ENCODE peak calls at places on chromosomes 4 and X, in eight cellular contexts. R, C, X, Q, N, D, L and W are unnamed samples.

GRCh38 chr4:101230806-101231426 is 116.4 kb downstream of the PPP3CA start:
- DNase-seq in D (peak), X (no peak), R (no peak), N (no peak), Q (no peak), C (no peak), L (no peak), W (no peak)

GRCh38 chr4:143260750-143261149 is 75.9 kb upstream of the GAB1 start:
- DNase-seq in N (no peak), R (no peak), X (no peak), L (no peak), C (peak), Q (no peak), D (peak), W (no peak)

GRCh38 chr4:73870260-73870659 is 1.1 kb downstream of the CXCL1 start:
- DNase-seq in X (no peak), N (no peak), L (peak), C (no peak), D (no peak), R (no peak), Q (no peak), W (peak)

GRCh38 chr4:111689731-111690130 is 455.5 kb upstream of the FAM241A start:
- DNase-seq in L (no peak), C (no peak), Q (no peak), X (peak), D (peak), R (no peak), N (no peak), W (no peak)

GRCh38 chr4:8618961-8619720 is 26.6 kb downstream of the CPZ start:
- DNase-seq in C (no peak), N (peak), L (no peak), Q (no peak), D (no peak), X (no peak), R (no peak), W (no peak)

GRCh38 chr4:83974111-83974789 is 438.3 kb downstream of the GPAT3 start:
- DNase-seq in C (no peak), X (no peak), L (no peak), R (no peak), D (peak), Q (no peak), N (no peak), W (no peak)

GRCh38 chr4:1658581-1658980 is 25.5 kb downstream of the FAM53A start:
- DNase-seq in N (no peak), L (no peak), C (no peak), D (no peak), Q (no peak), X (no peak), R (no peak), W (no peak)

GRCh38 chr4:6688879-6689505 is 4.7 kb upstream of the S100P start:
- DNase-seq in L (peak), X (peak), Q (no peak), D (peak), N (no peak), C (peak), R (peak), W (no peak)

GRCh38 chr4:123976285-123976684 is 579.7 kb downstream of the SPRY1 start:
- DNase-seq in D (no peak), R (no peak), X (peak), Q (no peak), C (peak), L (no peak), N (no peak), W (no peak)

GRCh38 chr4:137994858-137995257 is 247.3 kb downstream of the SLC7A11 start:
- DNase-seq in N (no peak), C (no peak), X (peak), R (no peak), Q (no peak), D (peak), L (no peak), W (no peak)

GRCh38 chr4:11675051-11675800 is 246.5 kb upstream of the HS3ST1 start:
- DNase-seq in X (peak), L (no peak), N (no peak), R (no peak), D (no peak), Q (no peak), C (no peak), W (no peak)

GRCh38 chr4:16418814-16419213 is 192.5 kb upstream of the TAPT1 start:
- DNase-seq in X (peak), C (peak), Q (peak), N (no peak), L (no peak), D (peak), R (no peak), W (no peak)

GRCh38 chr4:145388043-145388442 is 93.6 kb upstream of the SMAD1 start:
- DNase-seq in L (no peak), D (no peak), Q (no peak), X (peak), C (no peak), R (no peak), N (no peak), W (no peak)

GRCh38 chr4:54032558-54033135 is 31.8 kb downstream of the CHIC2 start:
- DNase-seq in L (no peak), N (no peak), R (no peak), Q (no peak), D (no peak), X (no peak), C (no peak), W (no peak)

GRCh38 chr4:184396001-184396400 is 78.3 kb downstream of the IRF2 start:
- DNase-seq in R (no peak), L (no peak), C (no peak), D (no peak), Q (no peak), N (no peak), X (no peak), W (no peak)

GRCh38 chr4:105140684-105141490 is 5.8 kb upstream of the TET2 start:
- DNase-seq in D (peak), C (peak), Q (peak), L (peak), N (no peak), R (peak), X (no peak), W (no peak)

GRCh38 chr4:156294577-156294976 is 340.9 kb upstream of the CTSO start:
- DNase-seq in N (no peak), R (peak), Q (no peak), C (peak), D (peak), X (peak), L (peak), W (peak)

GRCh38 chr4:106366026-106366425 is 2.6 kb downstream of the GIMD1 start:
- DNase-seq in R (no peak), C (peak), Q (no peak), D (peak), L (no peak), X (peak), N (no peak), W (no peak)

GRCh38 chrX:149948001-149948400 is 9.7 kb upstream of the EOLA2 start:
- DNase-seq in C (no peak), X (no peak), D (no peak), N (no peak), R (no peak), L (no peak), Q (no peak), W (no peak)

GRCh38 chr4:122775039-122775438 is 42.5 kb downstream of the BBS12 start:
- DNase-seq in R (no peak), N (no peak), C (no peak), Q (no peak), L (no peak), D (no peak), X (no peak), W (no peak)

GRCh38 chr4:142336251-142336934 is 509.7 kb downstream of the INPP4B start:
- DNase-seq in X (no peak), D (no peak), Q (no peak), N (no peak), C (no peak), L (no peak), R (no peak), W (no peak)

GRCh38 chr4:123631699-123632098 is 235.1 kb downstream of the SPRY1 start:
- DNase-seq in L (no peak), N (no peak), R (no peak), Q (no peak), D (peak), C (no peak), X (peak), W (no peak)

GRCh38 chrX:25640276-25640675 is 497.9 kb upstream of the MAGEB18 start:
- DNase-seq in L (no peak), D (no peak), C (no peak), Q (no peak), X (no peak), R (no peak), N (no peak), W (no peak)

GRCh38 chr4:157052429-157053040 is 23.4 kb upstream of the GLRB start:
- DNase-seq in L (no peak), X (no peak), D (no peak), Q (no peak), R (no peak), N (no peak), C (no peak), W (no peak)

GRCh38 chr4:112604590-112604989 is 32.1 kb downstream of the ZGRF1 start:
- DNase-seq in Q (peak), N (no peak), R (peak), C (peak), X (peak), L (peak), D (peak), W (peak)

GRCh38 chr4:13248621-13249298 is 235.4 kb downstream of the RAB28 start:
- DNase-seq in C (no peak), D (peak), N (no peak), X (peak), R (no peak), L (no peak), Q (no peak), W (no peak)

GRCh38 chrX:20060961-20061868 is 55.5 kb downstream of the MAP7D2 start:
- DNase-seq in C (no peak), L (no peak), Q (no peak), N (no peak), R (peak), X (no peak), D (no peak), W (peak)

GRCh38 chr4:185541251-185541671 is 6.0 kb upstream of the PDLIM3 start:
- DNase-seq in C (peak), D (no peak), Q (peak), N (peak), L (peak), X (peak), R (no peak), W (no peak)

GRCh38 chrX:65528705-65529340 is 5.8 kb downstream of the LAS1L start:
- DNase-seq in D (peak), C (peak), N (no peak), R (peak), L (peak), X (no peak), Q (peak), W (no peak)

GRCh38 chr4:83364312-83364711 is 29.7 kb upstream of the HPSE start:
- DNase-seq in Q (no peak), D (no peak), C (no peak), R (peak), N (no peak), L (no peak), X (no peak), W (no peak)

GRCh38 chr4:114773341-114773740 is 174.7 kb downstream of the UGT8 start:
- DNase-seq in X (no peak), D (no peak), C (no peak), Q (no peak), N (no peak), L (no peak), R (no peak), W (no peak)

GRCh38 chrX:134431894-134432293 is 28.1 kb upstream of the HPRT1 start:
- DNase-seq in D (peak), L (no peak), N (no peak), C (peak), X (peak), Q (no peak), R (no peak), W (no peak)

GRCh38 chrX:97380200-97380599 is 496.5 kb downstream of the RPA4 start:
- DNase-seq in R (no peak), N (no peak), Q (no peak), C (no peak), X (no peak), L (no peak), D (no peak), W (no peak)

GRCh38 chrX:154484255-154485149 is 1.9 kb downstream of the UBL4A start:
- DNase-seq in C (no peak), N (no peak), D (peak), X (no peak), Q (no peak), R (no peak), L (no peak), W (peak)
- H3K4me3 ChIP-seq in C (no peak), N (no peak), D (no peak), X (no peak), Q (no peak), R (no peak), L (no peak), W (peak)

DNA sequence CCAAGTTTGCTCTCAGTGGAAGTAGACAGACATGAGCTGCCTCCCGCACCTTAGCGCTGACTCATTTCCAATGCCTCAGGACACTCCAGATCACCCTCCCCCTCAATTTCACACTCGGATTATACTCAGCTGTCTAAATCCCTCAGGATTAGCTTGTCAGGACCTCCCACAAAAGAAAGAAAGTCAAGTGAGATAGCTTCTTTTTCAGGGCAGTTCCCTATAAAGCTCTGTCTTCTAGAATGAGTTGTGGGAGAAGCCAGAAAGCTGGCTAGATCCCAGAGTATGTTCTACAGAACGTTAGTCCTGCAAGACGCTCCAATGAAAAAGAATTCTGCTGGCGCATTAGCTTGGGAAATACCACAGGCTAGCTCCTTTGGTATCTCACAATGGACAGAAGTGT is 51.2 kb upstream of the MTNR1A start:
- DNase-seq in C (no peak), Q (no peak), N (no peak), L (no peak), X (peak), D (no peak), R (no peak), W (no peak)
- H3K4me3 ChIP-seq in C (no peak), Q (no peak), N (no peak), L (no peak), X (no peak), D (no peak), R (no peak), W (no peak)

GRCh38 chr4:78987683-78988082 is 48.4 kb upstream of the PAQR3 start:
- DNase-seq in Q (no peak), D (no peak), C (no peak), R (no peak), X (no peak), L (no peak), N (no peak), W (no peak)
- H3K4me3 ChIP-seq in Q (no peak), D (no peak), C (no peak), R (no peak), X (no peak), L (no peak), N (no peak), W (no peak)

GRCh38 chr4:88698539-88698938 is 910 bp upstream of the NAP1L5 start:
- DNase-seq in L (no peak), Q (no peak), R (no peak), N (no peak), X (no peak), D (no peak), C (no peak), W (no peak)

GRCh38 chr4:88693792-88694191 is 3.8 kb downstream of the NAP1L5 start:
- DNase-seq in D (no peak), L (no peak), X (no peak), Q (no peak), R (no peak), C (no peak), N (no peak), W (no peak)

GRCh38 chr4:88697588-88698329 is at the start of gene NAP1L5:
- DNase-seq in X (peak), Q (peak), N (peak), L (peak), D (peak), C (peak), R (peak), W (peak)

GRCh38 chr4:88697113-88697512 is 516 bp downstream of the NAP1L5 start:
- DNase-seq in C (peak), R (no peak), L (no peak), N (no peak), Q (no peak), X (peak), D (peak), W (no peak)

DNA sequence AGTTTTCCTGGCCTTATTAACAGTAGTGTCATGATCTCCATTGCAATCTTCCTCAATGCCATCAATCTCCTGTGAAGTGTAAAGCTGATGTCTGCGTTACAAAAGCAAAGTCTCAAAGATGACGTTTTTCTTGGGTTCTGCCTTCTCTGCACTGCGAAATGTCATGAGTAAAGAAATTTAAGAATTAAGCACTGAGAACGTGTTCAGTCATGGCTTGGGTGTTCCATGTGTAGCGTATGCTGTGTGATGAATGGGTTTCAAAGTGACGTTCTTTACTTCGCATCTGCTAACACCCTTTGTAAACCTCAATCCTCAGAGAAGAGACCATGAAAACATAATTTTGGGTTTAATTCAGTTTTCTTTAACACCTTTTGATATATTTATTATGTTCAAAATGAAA is 1.0 kb downstream of the NAP1L5 start:
- DNase-seq in Q (no peak), N (no peak), R (no peak), L (no peak), D (peak), X (peak), C (peak), W (no peak)
- H3K4me3 ChIP-seq in Q (no peak), N (peak), R (peak), L (no peak), D (peak), X (peak), C (peak), W (no peak)

GRCh38 chr4:34271479-34272355 is 1972.6 kb downstream of the ARAP2 start:
- DNase-seq in X (no peak), L (no peak), D (no peak), C (no peak), N (no peak), Q (no peak), R (no peak), W (no peak)

DNA sequence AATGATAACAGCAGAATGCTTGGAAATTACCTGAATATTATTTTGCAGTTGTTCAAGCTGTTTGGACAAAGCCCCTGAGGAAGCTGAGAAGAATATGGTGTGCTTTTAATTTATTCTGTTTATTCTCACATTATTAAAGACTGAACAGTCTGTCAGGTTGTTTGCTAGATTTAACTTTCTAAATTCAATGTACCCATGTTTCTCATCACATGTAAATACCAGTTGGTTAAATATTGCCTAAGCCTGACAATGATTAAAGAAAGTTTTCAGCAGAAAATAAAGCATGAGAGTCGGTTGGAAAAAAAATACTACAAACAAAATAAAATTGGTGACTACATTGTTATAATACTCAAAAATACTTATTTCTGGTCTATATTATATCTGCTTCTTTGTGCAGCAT is 1974.7 kb downstream of the ARAP2 start:
- DNase-seq in L (no peak), D (no peak), R (no peak), C (no peak), N (no peak), Q (no peak), X (no peak), W (no peak)
- H3K4me3 ChIP-seq in L (no peak), D (no peak), R (no peak), C (no peak), N (no peak), Q (no peak), X (no peak), W (no peak)